ENCODE peak calls at places on chromosomes 7 and 10, in seven cellular contexts. D, P, C, Q, N, G and J are unnamed samples.

GRCh38 chr7:131540491-131541162 is 15.8 kb downstream of the PODXL start:
- DNase-seq in C (no peak), G (peak; percentile 66), Q (no peak), P (no peak), D (peak; percentile 89), N (no peak), J (no peak)

GRCh38 chr10:14507156-14507555 is 176.4 kb upstream of the FRMD4A start:
- DNase-seq in C (no peak), N (no peak), P (no peak), D (no peak), G (no peak), Q (no peak), J (no peak)

GRCh38 chr10:15374156-15374555 is 3.1 kb upstream of the FAM171A1 start:
- DNase-seq in G (no peak), C (no peak), P (no peak), Q (no peak), N (no peak), D (no peak), J (no peak)

GRCh38 chr7:90604383-90604782 is 8.3 kb downstream of the CDK14 start:
- DNase-seq in Q (no peak), P (no peak), N (no peak), D (no peak), C (no peak), G (no peak), J (no peak)

GRCh38 chr7:75915416-75916156 is 631 bp downstream of the POR start:
- DNase-seq in N (peak; percentile 55), D (peak; percentile 77), C (peak; percentile 31), G (no peak), Q (no peak), P (no peak), J (no peak)

GRCh38 chr7:17492437-17492836 is 194.0 kb downstream of the AHR start:
- DNase-seq in N (no peak), P (no peak), D (no peak), G (no peak), C (no peak), Q (no peak), J (no peak)

GRCh38 chr7:133201470-133201869 is 51.4 kb upstream of the EXOC4 start:
- DNase-seq in C (no peak), D (no peak), G (no peak), Q (no peak), P (no peak), N (no peak), J (no peak)

GRCh38 chr10:131848741-131849590 is 51.8 kb upstream of the PPP2R2D start:
- DNase-seq in D (peak; percentile 57), G (peak; percentile 71), N (no peak), Q (no peak), C (no peak), P (no peak), J (no peak)

GRCh38 chr7:7751243-7752092 is 33.1 kb upstream of the RPA3 start:
- DNase-seq in N (no peak), C (no peak), G (no peak), P (no peak), D (no peak), Q (no peak), J (no peak)

GRCh38 chr7:42740410-42740809 is 171.5 kb downstream of the C7orf25 start:
- DNase-seq in P (no peak), G (no peak), D (no peak), N (no peak), C (no peak), Q (no peak), J (no peak)

GRCh38 chr7:44114586-44115310 is 8.6 kb downstream of the POLD2 start:
- DNase-seq in P (no peak), N (no peak), G (peak; percentile 76), C (peak; percentile 66), D (no peak), Q (no peak), J (no peak)

GRCh38 chr7:2508327-2509231 is 11.0 kb upstream of the LFNG start:
- DNase-seq in P (no peak), Q (peak; percentile 41), D (peak; percentile 84), C (peak; percentile 70), G (no peak), N (peak; percentile 92), J (no peak)

GRCh38 chr7:137694405-137694804 is 152.4 kb downstream of the DGKI start:
- DNase-seq in P (no peak), N (peak; percentile 71), Q (no peak), C (no peak), D (no peak), G (no peak), J (no peak)

GRCh38 chr7:149853157-149853556 is 15.0 kb downstream of the ZNF862 start:
- DNase-seq in Q (no peak), D (no peak), G (no peak), P (no peak), C (no peak), N (no peak), J (no peak)

GRCh38 chr10:17278607-17279240 is 50.7 kb downstream of the VIM start:
- DNase-seq in N (no peak), P (no peak), D (no peak), Q (no peak), C (no peak), G (no peak), J (no peak)

GRCh38 chr7:84236398-84236797 is 41.8 kb upstream of the SEMA3A start:
- DNase-seq in D (no peak), P (no peak), G (no peak), Q (no peak), N (peak; percentile 73), C (no peak), J (no peak)

GRCh38 chr7:48168159-48168558 is 3.1 kb upstream of the ABCA13 start:
- DNase-seq in D (no peak), N (peak; percentile 50), C (no peak), P (no peak), G (no peak), Q (no peak), J (peak; percentile 49)

GRCh38 chr7:16417958-16418357 is 3.4 kb downstream of the CRPPA start:
- DNase-seq in Q (no peak), N (no peak), C (no peak), G (no peak), P (no peak), D (no peak), J (no peak)

DNA sequence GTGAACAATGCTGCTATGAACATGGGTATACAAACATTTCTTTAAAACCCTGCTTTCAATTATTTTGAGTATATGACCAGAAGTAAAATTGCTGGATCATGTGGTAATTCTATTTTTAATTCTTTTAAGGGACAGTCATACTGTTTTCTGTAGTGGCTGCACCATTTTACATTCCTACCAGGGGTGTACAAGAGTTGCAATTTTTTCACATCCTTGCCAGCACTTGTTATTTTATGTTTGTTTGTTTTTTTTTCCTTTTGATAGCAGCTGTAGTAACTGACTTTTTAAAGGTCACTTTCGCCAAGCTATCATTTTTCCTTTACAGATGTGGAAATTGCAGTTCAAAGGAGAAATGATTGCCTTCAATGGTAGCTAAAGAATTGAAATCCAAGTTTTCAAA is 99.5 kb downstream of the GPR85 start:
- DNase-seq in C (no peak), D (no peak), N (no peak), P (no peak), G (no peak), Q (no peak), J (no peak)
- H3K4me3 ChIP-seq in C (no peak overlapping the region), D (no peak overlapping the region), N (peak overlapping the region; percentile 64), P (no peak overlapping the region), G (no peak overlapping the region), Q (no peak overlapping the region), J (no peak overlapping the region)

GRCh38 chr7:74252893-74253292 is 1.3 kb downstream of the RFC2 start:
- DNase-seq in G (no peak), N (no peak), P (no peak), D (no peak), C (no peak), Q (no peak), J (no peak)
- H3K4me3 ChIP-seq in G (no peak overlapping the region), N (peak overlapping the region; percentile 85), P (no peak overlapping the region), D (no peak overlapping the region), C (peak overlapping the region; percentile 89), Q (peak overlapping the region; percentile 93), J (peak overlapping the region; percentile 89)

DNA sequence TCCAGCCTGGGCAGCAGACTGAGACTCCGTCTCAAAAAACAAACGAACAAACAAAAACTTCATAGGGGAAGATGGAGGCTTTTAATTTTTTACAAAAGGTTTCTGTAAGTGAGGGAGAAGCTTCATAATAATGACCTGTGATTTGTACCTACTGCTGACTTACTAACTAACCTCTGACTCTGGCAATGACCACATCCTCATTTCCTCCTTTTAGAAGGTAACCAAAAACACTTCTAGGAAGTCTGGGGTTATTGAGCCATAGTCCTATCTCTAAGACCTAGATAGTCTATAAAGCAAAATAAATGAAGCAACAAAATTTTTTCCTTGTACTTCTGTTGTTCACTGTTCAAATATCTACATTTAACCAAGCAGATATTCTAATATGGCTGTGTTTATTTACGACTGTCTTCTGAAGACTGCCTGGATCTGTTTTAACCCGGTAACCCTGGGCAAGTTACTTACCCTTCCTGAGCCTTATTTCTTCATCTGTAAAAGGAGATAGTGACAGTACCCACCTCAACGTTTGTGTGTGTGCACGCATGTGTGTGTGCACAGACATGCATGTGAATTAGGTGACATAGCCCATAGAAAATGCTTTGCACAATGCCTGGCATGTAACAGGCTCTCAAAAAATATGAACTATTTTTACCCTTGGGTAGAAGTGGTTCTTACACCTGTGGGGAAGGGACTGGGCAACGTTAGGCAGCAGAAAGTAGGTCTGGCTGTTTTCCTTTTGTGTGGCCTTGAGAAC is 30.8 kb upstream of the SMNDC1 start:
- DNase-seq in Q (no peak), P (no peak), D (no peak), G (no peak), N (no peak), C (no peak), J (no peak)
- H3K4me3 ChIP-seq in Q (no peak overlapping the region), P (no peak overlapping the region), D (no peak overlapping the region), G (no peak overlapping the region), N (peak overlapping the region; percentile 48), C (no peak overlapping the region), J (no peak overlapping the region)

DNA sequence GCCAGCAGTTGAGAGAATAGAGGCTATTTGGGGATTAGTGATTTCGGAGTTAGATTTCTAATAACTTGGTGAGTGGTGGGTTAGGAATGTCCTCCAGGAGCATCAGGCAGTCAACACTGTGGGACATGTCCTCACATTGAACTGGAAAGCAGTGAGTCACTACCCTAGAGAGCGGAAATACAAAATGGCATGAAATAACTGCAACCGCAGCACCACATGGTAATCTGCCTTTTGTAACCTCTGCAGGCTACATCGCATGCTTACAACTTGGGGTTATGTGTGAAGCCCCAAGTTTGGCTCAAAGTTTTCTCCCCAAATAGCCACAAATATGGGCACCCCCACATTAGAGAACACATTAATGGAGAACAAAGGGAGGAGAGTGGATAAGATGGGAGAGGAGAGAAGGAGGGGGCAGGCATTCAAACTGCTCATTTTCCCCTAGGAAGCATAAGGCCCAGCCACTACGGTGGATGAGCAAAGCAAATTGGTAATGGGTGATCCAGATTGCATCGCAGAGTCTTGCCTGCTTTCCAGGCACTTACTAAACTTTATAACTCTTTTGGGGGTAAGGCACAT is 22.0 kb upstream of the SLF2 start:
- DNase-seq in Q (peak; percentile 97), G (no peak), N (peak; percentile 97), P (peak; percentile 66), C (no peak), D (no peak), J (peak; percentile 80)
- H3K4me3 ChIP-seq in Q (no peak overlapping the region), G (no peak overlapping the region), N (peak overlapping the region; percentile 11), P (no peak overlapping the region), C (no peak overlapping the region), D (no peak overlapping the region), J (no peak overlapping the region)